ENCODE peak calls at places on chromosomes 13 and 19, in eight cellular contexts. P is GM20000, Z is cardiac fibroblast, B is psoas muscle, H is Caco-2, T is right atrium auricular region, X is bronchial epithelial cell, S is GM06990. D is an unnamed sample.

GRCh38 chr13:28584873-28585317 is 74.0 kb upstream of the POMP start:
- DNase-seq in P (no peak), Z (peak), B (no peak), H (no peak), T (no peak), X (no peak), S (no peak), D (no peak)

GRCh38 chr19:45518469-45518826 is 11.2 kb downstream of the VASP start:
- DNase-seq in P (no peak), Z (no peak), B (no peak), H (no peak), T (no peak), X (no peak), S (no peak), D (no peak)

GRCh38 chr13:70812481-70812880 is 704.2 kb upstream of the KLHL1 start:
- DNase-seq in P (no peak), Z (peak), B (no peak), H (no peak), T (no peak), X (peak), S (no peak), D (no peak)

GRCh38 chr19:566403-566802 is 6.0 kb upstream of the BSG start:
- DNase-seq in P (no peak), Z (no peak), B (no peak), H (peak), T (peak), X (no peak), S (no peak), D (no peak)

GRCh38 chr13:75585153-75585552 is 35.6 kb downstream of the UCHL3 start:
- DNase-seq in P (no peak), Z (no peak), B (no peak), H (no peak), T (no peak), X (no peak), S (no peak), D (no peak)

GRCh38 chr19:38698225-38699026 is 45.8 kb downstream of the CAPN12 start:
- DNase-seq in P (no peak), Z (no peak), B (no peak), H (no peak), T (no peak), X (no peak), S (no peak), D (no peak)

GRCh38 chr19:6125571-6125989 is 9.9 kb upstream of the ACSBG2 start:
- DNase-seq in P (peak), Z (peak), B (no peak), H (peak), T (peak), X (peak), S (peak), D (peak)

GRCh38 chr19:11338164-11338563 is 1.3 kb downstream of the RAB3D start:
- DNase-seq in P (no peak), Z (no peak), B (no peak), H (no peak), T (no peak), X (no peak), S (no peak), D (no peak)

GRCh38 chr19:2374808-2375207 is 14.7 kb downstream of the TMPRSS9 start:
- DNase-seq in P (no peak), Z (no peak), B (no peak), H (no peak), T (no peak), X (no peak), S (no peak), D (no peak)

GRCh38 chr13:110254751-110255553 is 52.0 kb downstream of the COL4A1 start:
- DNase-seq in P (no peak), Z (peak), B (peak), H (no peak), T (peak), X (no peak), S (no peak), D (no peak)

GRCh38 chr19:53868091-53868891 is 608 bp downstream of the MYADM start:
- DNase-seq in P (peak), Z (peak), B (peak), H (peak), T (peak), X (peak), S (no peak), D (peak)

GRCh38 chr19:53867225-53868090 is at the start of gene MYADM:
- DNase-seq in P (peak), Z (peak), B (peak), H (peak), T (peak), X (peak), S (peak), D (peak)

GRCh38 chr19:53871448-53871847 is 3.8 kb downstream of the MYADM start:
- DNase-seq in P (peak), Z (no peak), B (no peak), H (no peak), T (no peak), X (no peak), S (no peak), D (no peak)

GRCh38 chr19:53870485-53870844 is 2.8 kb downstream of the MYADM start:
- DNase-seq in P (peak), Z (no peak), B (no peak), H (no peak), T (no peak), X (no peak), S (no peak), D (peak)

DNA sequence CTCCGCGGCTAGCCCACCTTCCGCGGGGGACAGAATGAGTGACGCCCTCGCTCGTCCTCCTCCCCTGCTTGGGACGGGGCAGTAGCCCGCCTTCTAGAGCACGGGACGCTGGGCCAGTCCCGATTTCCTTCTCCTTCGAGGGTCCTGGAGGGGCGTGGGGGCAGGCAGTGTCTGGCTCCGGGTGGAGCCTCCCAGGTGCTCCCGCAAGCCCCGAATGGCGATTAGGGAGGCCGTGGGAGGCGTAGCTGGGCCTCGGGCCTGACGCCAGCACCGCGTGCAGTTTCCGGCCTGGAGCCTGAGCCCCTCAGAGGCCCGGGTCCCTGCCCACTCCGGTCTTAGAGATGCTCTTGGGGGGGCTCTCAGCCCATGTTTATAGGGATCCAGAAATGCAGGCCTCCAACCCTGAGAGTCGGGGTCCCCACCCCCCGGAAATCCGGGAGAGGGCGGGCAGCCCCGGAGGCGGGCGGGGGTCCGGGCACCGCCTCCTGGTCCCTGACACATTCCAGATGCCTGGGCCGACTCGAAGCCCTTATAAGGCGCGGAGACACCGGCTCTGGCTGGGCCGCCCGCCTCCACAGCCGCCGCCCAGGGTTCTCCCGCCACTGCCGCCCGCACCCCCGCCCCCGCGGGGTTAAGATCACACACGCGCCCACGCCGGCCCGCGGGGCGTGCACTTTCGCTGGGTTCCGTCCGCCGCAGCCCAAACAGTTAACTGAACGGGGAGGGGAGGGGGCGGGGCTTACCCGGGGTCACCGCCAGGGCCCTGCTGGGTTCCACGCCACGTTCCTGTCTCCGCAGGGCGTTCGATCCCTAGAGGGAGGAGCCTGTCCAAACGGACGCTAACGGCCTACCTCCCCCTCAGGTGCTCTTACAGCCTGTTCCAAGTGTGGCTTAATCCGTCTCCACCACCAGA is 1.5 kb downstream of the MYADM start:
- DNase-seq in P (peak), Z (peak), B (peak), H (peak), T (peak), X (peak), S (peak), D (peak)
- TF ChIP-seq CTCF in P (no peak), Z (peak), B (peak), H (no peak), T (no peak), X (peak), S (no peak), D (no peak)

GRCh38 chr13:102361113-102361512 is 40.7 kb downstream of the FGF14 start:
- DNase-seq in P (no peak), Z (no peak), B (no peak), H (no peak), T (no peak), X (no peak), S (no peak), D (no peak)
- TF ChIP-seq CTCF in P (no peak), Z (no peak), B (no peak), H (no peak), T (no peak), X (no peak), S (no peak), D (no peak)

GRCh38 chr19:42325896-42326771 is 699 bp downstream of the MEGF8 start:
- DNase-seq in P (peak), Z (no peak), B (peak), H (no peak), T (peak), X (no peak), S (peak), D (peak)
- TF ChIP-seq CTCF in P (no peak), Z (no peak), B (peak), H (no peak), T (no peak), X (peak), S (peak), D (no peak)

GRCh38 chr13:113584205-113584869 is at the start of gene TFDP1:
- DNase-seq in P (peak), Z (peak), B (peak), H (peak), T (peak), X (peak), S (peak), D (peak)
- TF ChIP-seq CTCF in P (no peak), Z (no peak), B (no peak), H (no peak), T (no peak), X (no peak), S (no peak), D (no peak)

GRCh38 chr13:65615506-65615905 is 1614.6 kb downstream of the PCDH9 start:
- DNase-seq in P (no peak), Z (no peak), B (no peak), H (no peak), T (no peak), X (no peak), S (no peak), D (no peak)

DNA sequence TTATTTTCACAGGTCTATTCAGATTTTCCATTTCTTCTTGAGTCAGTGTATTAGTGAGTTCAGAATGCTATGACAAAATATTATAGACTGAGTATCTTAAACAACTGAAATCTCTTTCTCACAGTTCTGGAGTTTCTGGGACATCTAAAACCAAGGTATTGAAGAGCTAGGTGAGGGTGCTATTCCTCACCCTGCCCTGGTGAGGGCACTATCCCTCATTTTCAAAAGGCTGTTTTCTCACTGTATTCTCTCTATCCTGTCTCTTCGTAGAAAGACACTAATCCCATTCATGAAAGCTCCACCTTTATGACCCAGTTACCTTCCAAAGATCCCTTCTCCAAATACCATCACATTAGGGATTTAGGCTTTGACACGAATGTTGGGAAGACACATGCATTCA is 1617.1 kb downstream of the PCDH9 start:
- DNase-seq in P (no peak), Z (no peak), B (no peak), H (no peak), T (no peak), X (no peak), S (no peak), D (no peak)
- TF ChIP-seq CTCF in P (no peak), Z (peak), B (no peak), H (peak), T (no peak), X (no peak), S (no peak), D (peak)

GRCh38 chr19:19274716-19275115 is 1.6 kb upstream of the TM6SF2 start:
- DNase-seq in P (peak), Z (no peak), B (no peak), H (no peak), T (no peak), X (no peak), S (no peak), D (no peak)

GRCh38 chr19:19274146-19274545 is 1.0 kb upstream of the TM6SF2 start:
- DNase-seq in P (peak), Z (no peak), B (no peak), H (no peak), T (no peak), X (no peak), S (no peak), D (no peak)

GRCh38 chr19:19269952-19270694 is 3.0 kb downstream of the TM6SF2 start:
- DNase-seq in P (peak), Z (no peak), B (no peak), H (no peak), T (no peak), X (no peak), S (no peak), D (no peak)

GRCh38 chr19:19270749-19271571 is 2.1 kb downstream of the TM6SF2 start:
- DNase-seq in P (peak), Z (no peak), B (no peak), H (no peak), T (no peak), X (no peak), S (no peak), D (no peak)

GRCh38 chr19:19271828-19272599 is 1.1 kb downstream of the TM6SF2 start:
- DNase-seq in P (peak), Z (no peak), B (no peak), H (no peak), T (no peak), X (no peak), S (no peak), D (no peak)
- TF ChIP-seq CTCF in P (no peak), Z (no peak), B (no peak), H (no peak), T (no peak), X (no peak), S (no peak), D (no peak)